ENCODE peak calls at places on chromosomes 6 and 20, in seven cellular contexts. V is uterus; P is HCT116; F is heart right ventricle; R is astrocyte of the spinal cord; C is thoracic aorta; J is CD8-positive, alpha-beta T cell. G is an unnamed sample.

GRCh38 chr20:48357714-48358113 is 470.1 kb downstream of the PREX1 start:
- DNase-seq in V (no peak), P (no peak), F (no peak), R (no peak), C (no peak), J (no peak), G (no peak)

GRCh38 chr6:163098827-163099469 is 315.6 kb upstream of the QKI start:
- DNase-seq in V (peak), P (no peak), F (no peak), R (peak), C (no peak), J (no peak), G (no peak)

GRCh38 chr6:14148471-14148870 is 30.9 kb downstream of the CD83 start:
- DNase-seq in V (no peak), P (no peak), F (no peak), R (no peak), C (no peak), J (no peak), G (no peak)

GRCh38 chr6:110543106-110543505 is 66.7 kb upstream of the SLC22A16 start:
- DNase-seq in V (no peak), P (no peak), F (peak), R (no peak), C (no peak), J (no peak), G (no peak)

GRCh38 chr6:7728855-7729590 is 3.1 kb downstream of the BMP6 start:
- DNase-seq in V (no peak), P (no peak), F (no peak), R (no peak), C (no peak), J (no peak), G (no peak)

GRCh38 chr6:137910424-137910834 is 43.4 kb downstream of the TNFAIP3 start:
- DNase-seq in V (no peak), P (no peak), F (no peak), R (peak), C (no peak), J (no peak), G (no peak)

GRCh38 chr20:20734475-20734948 is 22.1 kb upstream of the RALGAPA2 start:
- DNase-seq in V (no peak), P (no peak), F (no peak), R (no peak), C (no peak), J (no peak), G (no peak)

GRCh38 chr20:11890331-11891080 is 27.2 kb upstream of the BTBD3 start:
- DNase-seq in V (peak), P (peak), F (peak), R (peak), C (peak), J (no peak), G (peak)

GRCh38 chr6:134379599-134379998 is 61.7 kb upstream of the SGK1 start:
- DNase-seq in V (no peak), P (no peak), F (no peak), R (no peak), C (no peak), J (no peak), G (no peak)

DNA sequence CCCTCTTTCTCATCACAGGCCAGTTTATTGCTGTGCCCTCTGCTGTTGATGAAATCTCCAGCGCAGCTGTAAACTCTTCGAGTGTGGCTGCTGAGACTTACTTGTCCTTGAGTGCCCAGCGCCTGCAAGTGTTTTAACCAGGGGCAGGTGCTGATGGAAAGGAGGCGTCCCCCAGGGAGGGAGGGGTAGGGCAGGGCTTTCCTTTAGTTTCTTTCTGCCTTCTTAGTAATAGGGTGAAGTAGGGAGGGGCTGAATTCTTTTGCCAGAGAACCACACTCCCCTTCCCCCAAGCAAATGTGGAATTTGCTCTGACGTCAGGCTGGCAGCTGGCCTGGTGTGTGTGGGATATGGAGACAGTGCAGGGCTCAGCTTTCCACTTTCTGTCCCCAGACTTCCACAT is 61.2 kb downstream of the IGF2R start:
- DNase-seq in V (peak), P (no peak), F (peak), R (peak), C (peak), J (no peak), G (peak)
- TF ChIP-seq CTCF in V (no peak), P (no peak), F (peak), R (peak), C (no peak), J (no peak), G (no peak)

GRCh38 chr6:42566614-42567208 is 2.9 kb downstream of the UBR2 start:
- DNase-seq in V (no peak), P (no peak), F (no peak), R (no peak), C (no peak), J (no peak), G (no peak)
- H3K4me3 ChIP-seq in V (no peak), P (no peak), F (no peak), R (no peak), C (no peak), J (no peak), G (no peak)

GRCh38 chr6:127858992-127859391 is 41.9 kb downstream of the THEMIS start:
- DNase-seq in V (no peak), P (no peak), F (no peak), R (no peak), C (no peak), J (no peak), G (no peak)

GRCh38 chr6:127859956-127860355 is 40.9 kb downstream of the THEMIS start:
- DNase-seq in V (no peak), P (no peak), F (no peak), R (no peak), C (no peak), J (no peak), G (no peak)

GRCh38 chr6:127857051-127857637 is 43.7 kb downstream of the THEMIS start:
- DNase-seq in V (no peak), P (no peak), F (no peak), R (no peak), C (no peak), J (no peak), G (no peak)

GRCh38 chr6:127854009-127854408 is 46.8 kb downstream of the THEMIS start:
- DNase-seq in V (no peak), P (no peak), F (no peak), R (no peak), C (no peak), J (no peak), G (no peak)

GRCh38 chr6:127855542-127856159 is 45.2 kb downstream of the THEMIS start:
- DNase-seq in V (no peak), P (no peak), F (no peak), R (peak), C (no peak), J (no peak), G (peak)
- TF ChIP-seq CTCF in V (peak), P (peak), F (peak), R (peak), C (peak), J (peak), G (peak)

DNA sequence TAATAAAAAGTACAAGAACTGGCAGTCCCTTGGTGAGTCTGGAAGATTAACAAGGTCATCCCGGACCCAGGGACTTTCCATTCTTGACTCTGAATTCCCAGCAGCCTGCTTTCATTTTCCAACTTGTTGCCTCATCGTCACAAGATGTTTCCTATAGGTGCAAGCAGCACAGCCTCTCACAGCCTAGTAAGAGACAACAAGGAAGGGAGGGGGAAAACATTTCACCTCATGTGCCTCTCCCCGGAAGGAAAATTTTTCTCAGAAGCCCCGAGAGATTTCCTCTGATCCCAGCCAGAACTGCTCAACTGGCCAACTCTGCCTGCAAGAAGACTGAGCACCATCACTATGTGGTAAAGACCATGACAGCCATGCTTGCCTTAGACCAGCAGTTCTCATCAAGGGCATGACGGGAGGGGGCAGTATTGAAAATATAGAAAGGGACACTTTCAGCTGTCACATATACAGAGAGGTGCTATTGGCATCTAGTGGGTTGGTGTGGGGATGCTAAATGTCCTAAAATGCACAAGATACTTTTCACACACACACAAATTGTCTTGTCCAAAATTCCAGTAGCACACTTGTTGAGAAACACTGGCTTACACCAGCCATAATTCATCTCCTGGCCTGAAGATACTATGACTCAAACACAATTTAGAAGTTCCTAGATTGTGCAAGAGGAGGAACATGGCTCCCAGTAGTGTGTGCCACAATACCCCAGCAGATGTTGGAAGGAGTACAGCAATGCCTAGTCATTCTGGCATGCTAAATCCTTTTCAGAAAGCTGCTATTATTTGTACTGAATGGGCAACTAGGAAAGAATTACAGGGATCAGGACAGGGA is 10.8 kb upstream of the WTAP start:
- DNase-seq in V (peak), P (no peak), F (no peak), R (peak), C (peak), J (no peak), G (peak)
- H3K4me3 ChIP-seq in V (no peak), P (no peak), F (peak), R (no peak), C (peak), J (no peak), G (peak)

GRCh38 chr6:21447987-21448386 is 145.6 kb upstream of the SOX4 start:
- DNase-seq in V (no peak), P (no peak), F (no peak), R (no peak), C (no peak), J (no peak), G (no peak)
- TF ChIP-seq CTCF in V (no peak), P (no peak), F (no peak), R (no peak), C (no peak), J (no peak), G (no peak)

GRCh38 chr20:1083431-1084080 is 34.8 kb upstream of the PSMF1 start:
- DNase-seq in V (no peak), P (no peak), F (no peak), R (no peak), C (no peak), J (no peak), G (no peak)
- H3K4me3 ChIP-seq in V (no peak), P (no peak), F (no peak), R (no peak), C (no peak), J (no peak), G (no peak)

DNA sequence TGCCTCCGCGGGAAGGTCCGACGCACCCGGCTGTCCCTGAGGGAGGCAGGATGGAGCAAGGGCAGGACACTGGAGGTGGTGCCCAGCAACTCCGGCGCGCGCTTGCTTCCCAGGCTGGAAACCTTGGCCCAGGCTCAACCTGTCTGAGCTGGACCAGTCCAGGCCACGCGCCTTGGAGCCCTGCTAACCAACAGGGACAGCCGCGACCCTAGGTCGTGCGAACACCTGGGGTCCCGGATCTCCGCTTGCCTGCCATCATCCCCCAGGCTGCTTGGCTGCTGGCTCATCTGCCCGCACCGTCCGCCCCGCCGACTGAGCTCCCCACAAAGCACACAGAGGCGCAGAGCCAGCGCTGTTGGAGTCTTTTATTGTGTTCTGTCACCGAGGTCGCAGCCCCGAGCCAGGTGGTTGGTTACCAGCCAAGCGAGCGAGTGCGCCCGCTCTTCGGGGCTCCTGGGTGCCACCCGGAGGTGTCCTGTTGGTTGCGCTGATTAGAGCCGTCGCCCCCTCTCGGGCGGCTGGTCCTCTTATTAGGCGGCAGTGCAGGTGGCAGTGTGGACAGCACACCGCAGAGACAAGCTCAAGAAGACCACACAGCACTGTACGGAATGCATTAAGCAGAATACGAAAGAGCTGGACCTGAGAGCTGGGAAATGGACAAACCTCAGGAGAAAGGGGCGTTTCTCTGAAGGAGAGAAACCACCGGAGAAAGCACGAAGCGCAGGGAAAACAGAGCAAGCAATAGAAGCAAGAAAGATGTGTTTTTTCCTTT is 3.8 kb downstream of the COL12A1 start:
- DNase-seq in V (peak), P (no peak), F (peak), R (peak), C (no peak), J (no peak), G (no peak)
- TF ChIP-seq CTCF in V (no peak), P (no peak), F (no peak), R (no peak), C (no peak), J (no peak), G (no peak)

GRCh38 chr20:25059487-25059820 is 1.5 kb upstream of the ACSS1 start:
- DNase-seq in V (no peak), P (no peak), F (no peak), R (no peak), C (no peak), J (no peak), G (no peak)
- H3K4me3 ChIP-seq in V (peak), P (no peak), F (peak), R (no peak), C (no peak), J (no peak), G (no peak)

DNA sequence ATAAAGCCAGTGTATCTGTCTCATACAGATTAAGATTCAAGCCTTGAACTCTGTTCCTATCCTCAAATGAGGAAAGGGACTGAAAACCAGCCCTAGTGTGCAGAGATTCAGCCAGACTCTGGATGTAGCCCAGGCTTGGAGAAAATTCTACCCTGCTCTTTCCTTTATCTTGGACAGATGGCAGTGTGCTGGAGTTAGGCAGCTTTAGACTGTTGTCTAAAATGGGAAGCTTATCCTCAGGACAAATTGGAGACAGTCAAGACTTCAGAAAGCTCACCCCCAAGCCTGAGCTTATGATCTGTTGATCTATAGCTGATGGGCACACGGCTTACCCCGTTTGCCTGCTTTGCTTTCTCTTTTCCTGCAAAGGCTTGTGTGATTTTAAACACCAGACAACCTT is 1057.5 kb downstream of the KIF16B start:
- DNase-seq in V (no peak), P (no peak), F (no peak), R (no peak), C (no peak), J (no peak), G (no peak)
- TF ChIP-seq CTCF in V (no peak), P (no peak), F (no peak), R (no peak), C (no peak), J (no peak), G (no peak)

G was measured in foreskin fibroblast.